ENCODE peak calls at places on chromosomes 16 and 17, in four cellular contexts. P is CD8-positive, alpha-beta T cell; T is progenitor cell of endocrine pancreas; E is psoas muscle. B is an unnamed sample.

GRCh38 chr16:22937169-22937568 is 123.2 kb downstream of the HS3ST2 start:
- DNase-seq in P (no peak), T (no peak), E (no peak), B (no peak)

GRCh38 chr17:34382586-34383224 is 19.7 kb upstream of the CCL1 start:
- DNase-seq in P (no peak), T (no peak), E (no peak), B (no peak)

GRCh38 chr16:70686376-70687171 is 721 bp upstream of the MTSS2 start:
- DNase-seq in P (no peak), T (no peak), E (peak; percentile 56), B (no peak)

GRCh38 chr16:30882429-30883310 is 11.2 kb downstream of the BCL7C start:
- DNase-seq in P (no peak), T (no peak), E (no peak), B (no peak)

GRCh38 chr17:74455025-74455585 is 11.3 kb upstream of the CD300A start:
- DNase-seq in P (no peak), T (no peak), E (no peak), B (no peak)

GRCh38 chr17:30378191-30378796 is 433 bp upstream of the CPD start:
- DNase-seq in P (peak; percentile 21), T (no peak), E (peak; percentile 59), B (peak; percentile 29)

GRCh38 chr16:55494994-55495421 is 13.9 kb upstream of the LPCAT2 start:
- DNase-seq in P (no peak), T (no peak), E (no peak), B (no peak)

GRCh38 chr16:84823926-84824325 is 4.1 kb downstream of the CRISPLD2 start:
- DNase-seq in P (no peak), T (no peak), E (no peak), B (no peak)

GRCh38 chr17:74936470-74936799 is 737 bp downstream of the OTOP3 start:
- DNase-seq in P (no peak), T (no peak), E (no peak), B (no peak)

GRCh38 chr17:44053130-44053872 is 13.2 kb downstream of the LSM12 start:
- DNase-seq in P (no peak), T (no peak), E (no peak), B (no peak)

GRCh38 chr16:86158688-86159360 is 259.9 kb downstream of the IRF8 start:
- DNase-seq in P (no peak), T (no peak), E (no peak), B (no peak)

GRCh38 chr16:82630219-82630618 is 3.5 kb downstream of the CDH13 start:
- DNase-seq in P (no peak), T (no peak), E (no peak), B (no peak)

GRCh38 chr17:58316260-58316960 is 12.2 kb downstream of the TSPOAP1 start:
- DNase-seq in P (no peak), T (peak; percentile 5), E (no peak), B (no peak)

GRCh38 chr17:43199633-43200032 is 12.0 kb upstream of the TMEM106A start:
- DNase-seq in P (no peak), T (no peak), E (no peak), B (no peak)

GRCh38 chr16:78693496-78693895 is 594.0 kb downstream of the WWOX start:
- DNase-seq in P (no peak), T (no peak), E (no peak), B (no peak)

GRCh38 chr16:85936761-85937343 is 37.9 kb downstream of the IRF8 start:
- DNase-seq in P (no peak), T (no peak), E (peak; percentile 1), B (no peak)

GRCh38 chr17:54902017-54902416 is 1.4 kb downstream of the TOM1L1 start:
- DNase-seq in P (no peak), T (no peak), E (no peak), B (no peak)

GRCh38 chr16:85989376-85989775 is 90.4 kb downstream of the IRF8 start:
- DNase-seq in P (no peak), T (no peak), E (no peak), B (no peak)

GRCh38 chr17:6712058-6712853 is 913 bp downstream of the SLC13A5 start:
- DNase-seq in P (no peak), T (no peak), E (no peak), B (no peak)

DNA sequence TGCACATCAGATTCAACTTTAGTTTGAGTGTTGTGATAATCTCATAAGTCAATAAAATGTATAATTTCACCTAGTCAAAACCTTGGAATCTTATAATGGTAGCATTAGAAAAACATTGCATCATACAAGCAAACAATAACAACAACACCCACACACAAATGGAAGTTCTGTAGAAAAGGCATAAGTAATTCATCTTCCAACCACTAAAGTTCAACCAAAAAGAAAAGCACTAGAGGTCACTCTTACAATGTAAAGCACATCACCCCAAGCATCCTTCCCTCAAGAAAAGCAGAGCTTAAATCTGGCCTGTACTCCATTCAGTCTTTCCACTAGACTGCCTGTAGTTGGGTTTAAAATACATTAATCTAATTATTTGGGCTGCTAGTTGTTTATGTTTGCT is 1.8 kb downstream of the CNTNAP4 start:
- DNase-seq in P (no peak), T (no peak), E (no peak), B (no peak)
- TF ChIP-seq CTCF in P (no peak), T (peak; percentile 57), E (no peak), B (no peak)

GRCh38 chr16:89828870-89829629 is 775 bp downstream of the SPIRE2 start:
- DNase-seq in P (no peak), T (no peak), E (no peak), B (no peak)

GRCh38 chr16:89829630-89830437 is 1.6 kb downstream of the SPIRE2 start:
- DNase-seq in P (no peak), T (no peak), E (no peak), B (no peak)

GRCh38 chr16:89827383-89828198 is 684 bp upstream of the SPIRE2 start:
- DNase-seq in P (no peak), T (peak; percentile 36), E (peak; percentile 48), B (no peak)

GRCh38 chr16:89828199-89828869 is at the start of gene SPIRE2:
- DNase-seq in P (peak; percentile 54), T (peak; percentile 85), E (peak; percentile 84), B (peak; percentile 84)

DNA sequence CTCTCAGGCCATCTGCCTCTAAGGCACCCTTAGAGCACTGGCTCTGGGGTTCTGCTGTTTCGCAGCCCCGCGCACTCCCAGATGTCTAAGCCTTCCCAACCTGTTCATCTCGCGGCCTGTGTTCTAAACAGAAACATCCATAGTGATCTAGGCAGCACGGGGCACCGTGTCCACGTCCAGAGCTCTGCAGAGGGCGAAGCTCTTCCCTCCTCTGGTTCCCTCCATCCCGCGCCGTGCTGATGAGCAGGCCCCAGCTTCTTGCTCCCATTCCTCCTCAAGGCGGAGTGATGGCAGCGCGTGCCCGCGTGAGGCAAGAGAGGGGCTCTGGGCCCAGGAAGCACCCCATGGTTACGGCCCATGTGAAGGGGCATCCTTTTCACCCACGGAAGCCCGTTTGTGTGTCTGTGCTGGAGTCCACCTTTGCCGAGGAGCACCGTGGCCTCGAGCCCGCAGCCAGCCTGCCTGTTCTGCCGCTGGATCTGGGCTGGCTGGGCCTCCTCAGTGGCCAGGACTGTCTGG is 3.6 kb downstream of the SPIRE2 start:
- DNase-seq in P (no peak), T (no peak), E (no peak), B (no peak)
- TF ChIP-seq CTCF in P (no peak), T (no peak), E (no peak), B (no peak)

GRCh38 chr16:62067981-62068380 is 31.7 kb upstream of the CDH8 start:
- DNase-seq in P (no peak), T (no peak), E (no peak), B (no peak)

GRCh38 chr16:62066747-62067146 is 30.5 kb upstream of the CDH8 start:
- DNase-seq in P (no peak), T (no peak), E (no peak), B (no peak)

GRCh38 chr16:62064173-62064572 is 27.9 kb upstream of the CDH8 start:
- DNase-seq in P (no peak), T (no peak), E (no peak), B (no peak)

GRCh38 chr16:62067182-62067581 is 30.9 kb upstream of the CDH8 start:
- DNase-seq in P (no peak), T (no peak), E (no peak), B (no peak)

GRCh38 chr16:62068747-62069146 is 32.5 kb upstream of the CDH8 start:
- DNase-seq in P (no peak), T (no peak), E (no peak), B (peak; percentile 8)
- TF ChIP-seq CTCF in P (no peak), T (peak; percentile 23), E (no peak), B (peak; percentile 17)

GRCh38 chr17:3012926-3013581 is 50.4 kb downstream of the OR1D5 start:
- DNase-seq in P (no peak), T (peak; percentile 56), E (peak; percentile 80), B (peak; percentile 83)
- TF ChIP-seq CTCF in P (peak; percentile 71), T (peak; percentile 88), E (peak; percentile 91), B (peak; percentile 90)

GRCh38 chr16:73172621-73173312 is 124.8 kb upstream of the ZFHX3 start:
- DNase-seq in P (no peak), T (no peak), E (peak; percentile 73), B (no peak)
- TF ChIP-seq CTCF in P (no peak), T (peak; percentile 45), E (peak; percentile 36), B (no peak)

DNA sequence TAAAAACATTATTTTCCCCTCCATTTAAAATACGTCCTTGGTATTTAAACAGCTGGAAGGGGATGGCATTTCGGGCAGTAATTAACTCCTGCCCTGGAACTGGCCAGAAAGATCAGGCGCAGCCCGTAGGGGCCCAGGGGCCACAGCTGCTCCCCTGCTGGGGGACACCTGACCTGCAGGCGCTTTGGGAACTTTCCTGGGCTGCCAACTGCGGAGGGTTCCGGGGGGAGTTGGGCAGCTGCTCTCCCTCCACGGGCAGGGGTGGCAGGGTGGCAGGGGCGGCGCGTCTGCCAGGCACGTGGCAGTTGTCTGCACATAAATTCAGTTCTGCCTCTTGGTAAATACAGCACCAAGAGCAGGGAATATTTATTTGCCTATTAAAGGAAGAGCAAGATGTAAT is 30.1 kb upstream of the CHMP6 start:
- DNase-seq in P (no peak), T (no peak), E (peak; percentile 73), B (no peak)
- TF ChIP-seq CTCF in P (no peak), T (no peak), E (peak; percentile 24), B (no peak)

DNA sequence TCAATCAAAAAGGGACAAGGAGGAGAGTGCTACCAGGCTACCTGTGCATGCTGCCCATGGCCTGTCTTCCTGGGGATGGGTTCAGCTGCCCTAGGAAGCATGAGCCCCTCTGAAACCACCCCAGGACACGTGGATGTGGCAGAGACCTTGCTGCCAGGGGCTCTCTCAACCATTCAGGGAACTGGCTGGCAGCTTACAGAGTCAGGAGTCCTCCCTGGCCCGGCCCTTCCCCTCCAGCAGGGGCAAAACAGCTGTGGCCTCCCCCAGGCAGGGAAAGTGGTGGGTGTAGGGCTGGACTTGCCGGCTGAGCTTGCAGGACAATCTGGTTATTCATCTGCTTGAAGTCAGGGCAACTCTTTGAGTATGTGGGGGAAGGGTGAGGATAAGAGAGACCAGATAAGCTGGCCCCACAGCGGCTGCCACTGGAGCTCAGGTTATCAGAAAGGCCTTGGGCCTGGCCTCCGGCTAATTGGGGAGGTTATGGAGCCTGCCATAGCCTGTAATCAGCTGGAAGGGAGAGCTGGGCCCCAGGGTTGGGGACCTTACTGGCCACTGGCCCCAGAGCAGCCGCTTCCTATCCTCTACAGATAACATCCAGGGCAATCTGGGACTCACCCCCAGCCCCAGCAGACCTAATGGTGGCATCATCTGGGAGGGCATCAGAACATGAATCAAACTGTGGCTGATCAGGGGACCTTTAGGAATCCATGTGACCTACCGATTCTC is 5.6 kb upstream of the TBX2 start:
- DNase-seq in P (no peak), T (no peak), E (peak; percentile 45), B (no peak)
- TF ChIP-seq CTCF in P (no peak), T (no peak), E (no peak), B (no peak)

B was measured in GM10248.